ENCODE peak calls at places on chromosomes 7 and 10, in ten cellular contexts. L is hepatic stellate cell; H is CD4-positive, alpha-beta T cell; W is upper lobe of right lung; P is RKO; I is H4; F is GM13976; V is uterus; Y is activated CD4-positive, alpha-beta T cell treated with anti-CD3 and anti-CD28 coated beads, Interleukin-2, amount 50 U/mL, for 48 hours; U is dorsolateral prefrontal cortex. J is an unnamed sample.

GRCh38 chr10:22285130-22285529 is 31.1 kb upstream of the COMMD3 start:
- DNase-seq in U (no peak), W (no peak), V (no peak), H (no peak), I (no peak), F (no peak), Y (no peak), L (no peak), P (no peak), J (no peak)

GRCh38 chr10:50248057-50248456 is 3.3 kb downstream of the ASAH2 start:
- DNase-seq in U (no peak), P (no peak), I (no peak), H (no peak), L (no peak), V (no peak), Y (no peak), W (no peak), F (no peak), J (no peak)

GRCh38 chr7:117010375-117011133 is 57.3 kb downstream of the ST7 start:
- DNase-seq in F (no peak), L (no peak), V (no peak), I (no peak), P (peak), W (no peak), U (no peak), Y (peak), H (no peak), J (no peak)

GRCh38 chr10:84267503-84268126 is 22.8 kb downstream of the RGR start:
- DNase-seq in Y (peak), W (no peak), H (peak), L (peak), F (peak), I (peak), U (peak), V (no peak), P (peak), J (no peak)

GRCh38 chr10:117277675-117278074 is 36.8 kb downstream of the SLC18A2 start:
- DNase-seq in H (no peak), Y (no peak), U (no peak), W (no peak), F (no peak), L (no peak), P (no peak), V (no peak), I (no peak), J (no peak)

GRCh38 chr10:24784923-24785322 is 61.2 kb upstream of the ARHGAP21 start:
- DNase-seq in U (no peak), I (no peak), Y (no peak), L (no peak), P (peak), V (no peak), F (no peak), H (no peak), W (no peak), J (no peak)

GRCh38 chr10:117955171-117955570 is 91.6 kb downstream of the RAB11FIP2 start:
- DNase-seq in I (no peak), V (no peak), U (no peak), F (no peak), P (no peak), L (no peak), Y (no peak), H (no peak), W (no peak), J (no peak)

GRCh38 chr7:27300401-27300800 is 57.8 kb downstream of the EVX1 start:
- DNase-seq in U (no peak), I (peak), H (no peak), F (no peak), W (no peak), V (no peak), Y (no peak), L (no peak), P (no peak), J (no peak)

GRCh38 chr7:24573008-24573553 is at the start of gene PALS2:
- DNase-seq in Y (peak), I (peak), H (peak), P (peak), W (peak), U (peak), V (peak), F (peak), L (peak), J (peak)

GRCh38 chr7:70571986-70572385 is 560.0 kb upstream of the GALNT17 start:
- DNase-seq in F (no peak), P (no peak), V (no peak), L (no peak), H (no peak), Y (no peak), I (peak), U (peak), W (no peak), J (no peak)

GRCh38 chr7:151244871-151245346 is 3.6 kb downstream of the SMARCD3 start:
- DNase-seq in F (peak), L (no peak), H (no peak), V (no peak), U (no peak), I (no peak), W (no peak), Y (no peak), P (no peak), J (no peak)

GRCh38 chr10:49661291-49661856 is 18.1 kb upstream of the C10orf53 start:
- DNase-seq in V (no peak), Y (no peak), U (no peak), F (peak), W (no peak), I (no peak), H (no peak), L (no peak), P (no peak), J (no peak)

GRCh38 chr7:80225361-80225760 is 90.7 kb downstream of the GNAI1 start:
- DNase-seq in H (no peak), W (no peak), I (no peak), F (no peak), Y (no peak), U (no peak), P (no peak), L (no peak), V (no peak), J (no peak)

GRCh38 chr10:71658349-71658745 is 61.2 kb downstream of the C10orf105 start:
- DNase-seq in L (no peak), W (no peak), H (no peak), Y (no peak), P (no peak), F (no peak), I (no peak), U (no peak), V (no peak), J (no peak)

GRCh38 chr10:30028006-30028441 is 31.4 kb downstream of the JCAD start:
- DNase-seq in V (no peak), H (no peak), W (no peak), P (no peak), I (no peak), Y (peak), F (peak), U (no peak), L (no peak), J (peak)

GRCh38 chr7:140544278-140544896 is 65.1 kb upstream of the MKRN1 start:
- DNase-seq in H (no peak), I (no peak), P (no peak), Y (no peak), W (no peak), V (no peak), U (no peak), L (no peak), F (no peak), J (no peak)

GRCh38 chr10:45080321-45080720 is 79.6 kb downstream of the ZNF22 start:
- DNase-seq in F (no peak), V (no peak), W (no peak), P (no peak), I (no peak), H (no peak), U (no peak), L (no peak), Y (no peak), J (no peak)

GRCh38 chr10:31242902-31243301 is 76.1 kb upstream of the ZEB1 start:
- DNase-seq in F (peak), H (no peak), Y (peak), U (no peak), W (no peak), V (no peak), L (peak), P (peak), I (peak), J (no peak)

GRCh38 chr7:73758581-73759138 is 11.4 kb downstream of the CLDN3 start:
- DNase-seq in H (no peak), F (no peak), P (no peak), I (no peak), Y (no peak), V (no peak), L (no peak), U (no peak), W (no peak), J (no peak)

GRCh38 chr7:47403341-47403866 is 178.5 kb downstream of the TNS3 start:
- DNase-seq in L (no peak), H (no peak), U (no peak), F (no peak), I (no peak), W (no peak), Y (no peak), P (no peak), V (no peak), J (no peak)

GRCh38 chr10:66187096-66187733 is 738.6 kb upstream of the LRRTM3 start:
- DNase-seq in V (no peak), H (no peak), P (no peak), F (no peak), Y (no peak), U (no peak), L (no peak), I (peak), W (no peak), J (no peak)

GRCh38 chr10:97229322-97229721 is 43.6 kb upstream of the SLIT1 start:
- DNase-seq in Y (no peak), H (no peak), L (no peak), F (no peak), U (no peak), W (no peak), V (no peak), P (peak), I (no peak), J (no peak)

GRCh38 chr7:105352018-105352612 is 36.6 kb downstream of the SRPK2 start:
- DNase-seq in I (peak), Y (peak), P (no peak), H (peak), U (peak), F (peak), L (peak), V (peak), W (peak), J (peak)

GRCh38 chr10:13839430-13839986 is 252.7 kb downstream of the PRPF18 start:
- DNase-seq in F (no peak), W (no peak), V (no peak), P (peak), Y (no peak), L (peak), I (peak), U (no peak), H (no peak), J (no peak)

GRCh38 chr10:123136806-123137642 is 1.3 kb downstream of the HMX3 start:
- DNase-seq in W (no peak), Y (peak), L (no peak), P (no peak), H (no peak), U (no peak), F (peak), I (no peak), V (no peak), J (no peak)

GRCh38 chr10:69285699-69286098 is 7.4 kb downstream of the HK1 start:
- DNase-seq in W (no peak), U (no peak), V (no peak), F (no peak), I (no peak), L (no peak), Y (no peak), H (no peak), P (no peak), J (no peak)

GRCh38 chr10:95500649-95501048 is 60.5 kb downstream of the SORBS1 start:
- DNase-seq in L (no peak), H (no peak), P (no peak), W (no peak), F (no peak), I (no peak), Y (no peak), U (no peak), V (no peak), J (no peak)

GRCh38 chr10:63128443-63128842 is 4.7 kb upstream of the NRBF2 start:
- DNase-seq in V (no peak), P (no peak), H (no peak), U (no peak), I (no peak), Y (no peak), L (no peak), W (no peak), F (no peak), J (no peak)

GRCh38 chr10:78301891-78302738 is 268.5 kb downstream of the RPS24 start:
- DNase-seq in W (no peak), Y (no peak), U (no peak), H (no peak), V (peak), I (no peak), P (no peak), F (no peak), L (no peak), J (no peak)

GRCh38 chr7:101594790-101595189 is 34.3 kb downstream of the MYL10 start:
- DNase-seq in P (peak), V (no peak), I (no peak), F (no peak), U (no peak), H (no peak), Y (no peak), W (no peak), L (no peak), J (peak)

J was measured in sciatic nerve.